ENCODE peak calls at places on chromosomes 12 and 14, in eight cellular contexts. G is CD8-positive, alpha-beta T cell; L is heart left ventricle; J is memory B cell; Y is A172; O is SHP77; X is gastrocnemius medialis; V is GM13977. P is an unnamed sample.

GRCh38 chr14:26394114-26394855 is 203.5 kb downstream of the NOVA1 start:
- DNase-seq in L (no peak), J (no peak), X (no peak), V (no peak), O (peak), Y (no peak), G (no peak), P (no peak)

GRCh38 chr12:122975790-122976647 is 975 bp downstream of the OGFOD2 start:
- DNase-seq in X (no peak), J (no peak), Y (no peak), G (no peak), L (no peak), V (no peak), O (no peak), P (no peak)

GRCh38 chr14:51331651-51332367 is 91.8 kb downstream of the TMX1 start:
- DNase-seq in X (no peak), O (no peak), J (no peak), V (no peak), G (no peak), L (no peak), Y (no peak), P (no peak)

GRCh38 chr12:16950041-16950677 is 344.2 kb upstream of the LMO3 start:
- DNase-seq in X (no peak), G (no peak), L (no peak), O (no peak), Y (no peak), V (no peak), J (no peak), P (no peak)

GRCh38 chr14:104117341-104118005 is 20.9 kb upstream of the KIF26A start:
- DNase-seq in G (no peak), J (no peak), L (no peak), Y (no peak), V (no peak), X (no peak), O (no peak), P (peak)

GRCh38 chr14:100078997-100079561 is 13.9 kb downstream of the EVL start:
- DNase-seq in V (peak), L (no peak), Y (peak), X (no peak), J (no peak), G (peak), O (no peak), P (no peak)

GRCh38 chr12:98948566-98948965 is 303.5 kb downstream of the APAF1 start:
- DNase-seq in V (no peak), O (no peak), X (no peak), J (no peak), Y (no peak), L (no peak), G (no peak), P (no peak)

GRCh38 chr12:52876371-52876770 is 27.6 kb upstream of the KRT78 start:
- DNase-seq in Y (peak), O (no peak), L (no peak), X (no peak), V (no peak), J (no peak), G (no peak), P (no peak)

GRCh38 chr14:23364604-23365352 is at the start of gene EFS:
- DNase-seq in V (no peak), Y (no peak), O (no peak), J (no peak), G (no peak), L (peak), X (no peak), P (peak)

GRCh38 chr14:55382483-55382882 is 29.1 kb downstream of the ATG14 start:
- DNase-seq in J (no peak), X (no peak), O (no peak), L (no peak), G (no peak), Y (peak), V (no peak), P (no peak)

GRCh38 chr12:66692170-66692569 is 13.3 kb upstream of the GRIP1 start:
- DNase-seq in L (no peak), V (no peak), G (no peak), X (no peak), J (no peak), O (no peak), Y (no peak), P (no peak)

GRCh38 chr14:77278461-77279230 is 7.6 kb upstream of the NGB start:
- DNase-seq in Y (no peak), X (no peak), V (no peak), O (no peak), L (no peak), J (no peak), G (no peak), P (peak)

GRCh38 chr14:35533357-35534129 is 421 bp upstream of the INSM2 start:
- DNase-seq in J (peak), L (peak), Y (peak), G (no peak), X (no peak), V (peak), O (peak), P (peak)

GRCh38 chr14:31059152-31059924 is 33.2 kb upstream of the STRN3 start:
- DNase-seq in X (peak), O (no peak), J (no peak), V (no peak), G (no peak), Y (peak), L (no peak), P (no peak)

GRCh38 chr12:54984602-54985376 is at the start of gene TESPA1:
- DNase-seq in X (peak), V (peak), G (peak), J (peak), O (no peak), L (peak), Y (no peak), P (no peak)

GRCh38 chr14:62778310-62778709 is 266.9 kb downstream of the KCNH5 start:
- DNase-seq in O (no peak), X (no peak), J (no peak), G (no peak), L (no peak), Y (no peak), V (no peak), P (no peak)

GRCh38 chr12:6767592-6768384 is 1.6 kb downstream of the PTMS start:
- DNase-seq in X (no peak), L (no peak), Y (no peak), G (no peak), V (no peak), O (no peak), J (no peak), P (peak)

GRCh38 chr12:54954228-54954627 is 30.3 kb downstream of the TESPA1 start:
- DNase-seq in J (no peak), X (no peak), V (no peak), L (no peak), Y (no peak), O (no peak), G (no peak), P (no peak)

GRCh38 chr12:94289551-94290312 is 141.4 kb downstream of the PLXNC1 start:
- DNase-seq in J (no peak), L (no peak), V (no peak), X (no peak), G (no peak), Y (peak), O (no peak), P (peak)

GRCh38 chr14:102746568-102747438 is 30.4 kb upstream of the TRAF3 start:
- DNase-seq in G (no peak), Y (no peak), O (no peak), L (no peak), J (no peak), V (no peak), X (no peak), P (no peak)

GRCh38 chr14:85762523-85762922 is 232.6 kb downstream of the FLRT2 start:
- DNase-seq in J (no peak), O (no peak), X (no peak), G (no peak), V (no peak), L (no peak), Y (no peak), P (no peak)

GRCh38 chr14:78835909-78836308 is 665.7 kb downstream of the NRXN3 start:
- DNase-seq in O (no peak), X (no peak), Y (no peak), J (no peak), V (no peak), L (no peak), G (no peak), P (no peak)

GRCh38 chr12:57459750-57460400 is at the start of gene GLI1:
- DNase-seq in Y (no peak), G (no peak), L (peak), J (no peak), V (peak), X (no peak), O (no peak), P (peak)

GRCh38 chr12:130707571-130707891 is 8.6 kb downstream of the RIMBP2 start:
- DNase-seq in J (no peak), Y (no peak), O (no peak), G (no peak), V (no peak), X (no peak), L (no peak), P (peak)

GRCh38 chr14:104026024-104026423 is 59.5 kb upstream of the ASPG start:
- DNase-seq in X (no peak), G (no peak), J (no peak), Y (no peak), O (no peak), L (no peak), V (no peak), P (no peak)

GRCh38 chr12:54974281-54974680 is 10.3 kb downstream of the TESPA1 start:
- DNase-seq in V (no peak), L (no peak), G (no peak), X (no peak), J (no peak), O (no peak), Y (no peak), P (no peak)

GRCh38 chr12:88814789-88815188 is 234.5 kb upstream of the KITLG start:
- DNase-seq in O (no peak), V (no peak), Y (no peak), J (no peak), L (no peak), X (no peak), G (no peak), P (no peak)

GRCh38 chr14:65972346-65972745 is 513.8 kb upstream of the CCDC196 start:
- DNase-seq in X (no peak), Y (no peak), O (no peak), L (no peak), V (no peak), J (no peak), G (no peak), P (no peak)

GRCh38 chr12:79591988-79592387 is 98.8 kb downstream of the PAWR start:
- DNase-seq in Y (no peak), O (no peak), V (no peak), G (no peak), X (no peak), J (no peak), L (no peak), P (no peak)

GRCh38 chr14:49250109-49250508 is 336.1 kb downstream of the RPS29 start:
- DNase-seq in L (no peak), O (no peak), J (no peak), V (no peak), X (no peak), G (no peak), Y (no peak), P (no peak)

GRCh38 chr12:126069549-126070165 is 1004.4 kb downstream of the AACS start:
- DNase-seq in L (no peak), Y (peak), O (peak), J (peak), V (peak), G (no peak), X (no peak), P (no peak)

GRCh38 chr14:48747683-48748082 is 838.5 kb downstream of the RPS29 start:
- DNase-seq in O (no peak), V (no peak), X (no peak), L (no peak), J (no peak), Y (no peak), G (no peak), P (no peak)

GRCh38 chr14:69013943-69014782 is 35.1 kb upstream of the ACTN1 start:
- DNase-seq in L (peak), J (no peak), V (no peak), X (no peak), Y (no peak), G (no peak), O (peak), P (peak)

GRCh38 chr12:127726928-127727327 is 540.0 kb upstream of the TMEM132C start:
- DNase-seq in G (no peak), L (no peak), J (no peak), Y (no peak), V (no peak), O (peak), X (no peak), P (no peak)

GRCh38 chr14:104352493-104353220 is 214.3 kb downstream of the KIF26A start:
- DNase-seq in J (no peak), V (no peak), Y (no peak), X (no peak), O (no peak), L (no peak), G (no peak), P (peak)

GRCh38 chr12:130044991-130045621 is 117.2 kb upstream of the FZD10 start:
- DNase-seq in O (peak), X (no peak), J (no peak), G (no peak), L (no peak), Y (no peak), V (no peak), P (no peak)

GRCh38 chr12:92271341-92271740 is 125.7 kb upstream of the BTG1 start:
- DNase-seq in X (no peak), L (no peak), Y (no peak), G (no peak), O (no peak), J (no peak), V (no peak), P (no peak)